ENCODE peak calls at places on chromosomes 16 and 17, in eight cellular contexts. One of them, this sample, is unnamed.

GRCh38 chr17:73833779-73834613 is 189.8 kb upstream of the SDK2 start:
- DNase-seq in caudate nucleus: no peak
- DNase-seq in activated T-cell treated with anti-CD3 and anti-CD28 coated beads for 1 hour: no peak
- DNase-seq in memory B cell: no peak
- DNase-seq in left colon: no peak
- DNase-seq in DMS53: no peak
- DNase-seq in dorsolateral prefrontal cortex: no peak
- DNase-seq in HFFc6: no peak
- DNase-seq in this sample: no peak

GRCh38 chr17:71361691-71362450 is 758.9 kb upstream of the SOX9 start:
- DNase-seq in caudate nucleus: no peak
- DNase-seq in activated T-cell treated with anti-CD3 and anti-CD28 coated beads for 1 hour: no peak
- DNase-seq in memory B cell: no peak
- DNase-seq in left colon: no peak
- DNase-seq in DMS53: no peak
- DNase-seq in dorsolateral prefrontal cortex: no peak
- DNase-seq in HFFc6: no peak
- DNase-seq in this sample: no peak

GRCh38 chr16:79897444-79898146 is 297.1 kb upstream of the MAF start:
- DNase-seq in caudate nucleus: no peak
- DNase-seq in activated T-cell treated with anti-CD3 and anti-CD28 coated beads for 1 hour: no peak
- DNase-seq in memory B cell: no peak
- DNase-seq in left colon: peak
- DNase-seq in DMS53: no peak
- DNase-seq in dorsolateral prefrontal cortex: no peak
- DNase-seq in HFFc6: no peak
- DNase-seq in this sample: no peak

GRCh38 chr16:65102326-65102725 is 19.5 kb downstream of the CDH11 start:
- DNase-seq in caudate nucleus: no peak
- DNase-seq in activated T-cell treated with anti-CD3 and anti-CD28 coated beads for 1 hour: no peak
- DNase-seq in memory B cell: no peak
- DNase-seq in left colon: peak
- DNase-seq in DMS53: no peak
- DNase-seq in dorsolateral prefrontal cortex: no peak
- DNase-seq in HFFc6: no peak
- DNase-seq in this sample: no peak

GRCh38 chr17:30369995-30370394 is 8.7 kb upstream of the CPD start:
- DNase-seq in caudate nucleus: no peak
- DNase-seq in activated T-cell treated with anti-CD3 and anti-CD28 coated beads for 1 hour: no peak
- DNase-seq in memory B cell: no peak
- DNase-seq in left colon: no peak
- DNase-seq in DMS53: peak
- DNase-seq in dorsolateral prefrontal cortex: no peak
- DNase-seq in HFFc6: no peak
- DNase-seq in this sample: no peak

GRCh38 chr16:11254913-11255736 is 879 bp downstream of the SOCS1 start:
- DNase-seq in caudate nucleus: no peak
- DNase-seq in activated T-cell treated with anti-CD3 and anti-CD28 coated beads for 1 hour: peak
- DNase-seq in memory B cell: peak
- DNase-seq in left colon: peak
- DNase-seq in DMS53: peak
- DNase-seq in dorsolateral prefrontal cortex: no peak
- DNase-seq in HFFc6: peak
- DNase-seq in this sample: no peak

GRCh38 chr16:84484579-84485254 is 19.7 kb downstream of the MEAK7 start:
- DNase-seq in caudate nucleus: peak
- DNase-seq in activated T-cell treated with anti-CD3 and anti-CD28 coated beads for 1 hour: no peak
- DNase-seq in memory B cell: no peak
- DNase-seq in left colon: peak
- DNase-seq in DMS53: peak
- DNase-seq in dorsolateral prefrontal cortex: peak
- DNase-seq in HFFc6: no peak
- DNase-seq in this sample: peak

GRCh38 chr16:7524419-7524818 is 191.8 kb downstream of the RBFOX1 start:
- DNase-seq in caudate nucleus: peak
- DNase-seq in activated T-cell treated with anti-CD3 and anti-CD28 coated beads for 1 hour: no peak
- DNase-seq in memory B cell: no peak
- DNase-seq in left colon: no peak
- DNase-seq in DMS53: no peak
- DNase-seq in dorsolateral prefrontal cortex: no peak
- DNase-seq in HFFc6: no peak
- DNase-seq in this sample: no peak

GRCh38 chr17:39688945-39689344 is 1.1 kb upstream of the PGAP3 start:
- DNase-seq in caudate nucleus: no peak
- DNase-seq in activated T-cell treated with anti-CD3 and anti-CD28 coated beads for 1 hour: no peak
- DNase-seq in memory B cell: no peak
- DNase-seq in left colon: no peak
- DNase-seq in DMS53: no peak
- DNase-seq in dorsolateral prefrontal cortex: no peak
- DNase-seq in HFFc6: no peak
- DNase-seq in this sample: no peak

GRCh38 chr16:11354733-11355574 is 9.7 kb downstream of the RMI2 start:
- DNase-seq in caudate nucleus: no peak
- DNase-seq in activated T-cell treated with anti-CD3 and anti-CD28 coated beads for 1 hour: peak
- DNase-seq in memory B cell: peak
- DNase-seq in left colon: no peak
- DNase-seq in DMS53: no peak
- DNase-seq in dorsolateral prefrontal cortex: no peak
- DNase-seq in HFFc6: no peak
- DNase-seq in this sample: peak

GRCh38 chr16:64964126-64964540 is 157.7 kb downstream of the CDH11 start:
- DNase-seq in caudate nucleus: no peak
- DNase-seq in activated T-cell treated with anti-CD3 and anti-CD28 coated beads for 1 hour: no peak
- DNase-seq in memory B cell: no peak
- DNase-seq in left colon: no peak
- DNase-seq in DMS53: peak
- DNase-seq in dorsolateral prefrontal cortex: no peak
- DNase-seq in HFFc6: peak
- DNase-seq in this sample: no peak

GRCh38 chr16:54054237-54054780 is 232.3 kb downstream of the IRX3 start:
- DNase-seq in caudate nucleus: no peak
- DNase-seq in activated T-cell treated with anti-CD3 and anti-CD28 coated beads for 1 hour: no peak
- DNase-seq in memory B cell: no peak
- DNase-seq in left colon: no peak
- DNase-seq in DMS53: no peak
- DNase-seq in dorsolateral prefrontal cortex: no peak
- DNase-seq in HFFc6: no peak
- DNase-seq in this sample: no peak

GRCh38 chr16:68272501-68273209 is 8.3 kb downstream of the SLC7A6 start:
- DNase-seq in caudate nucleus: no peak
- DNase-seq in activated T-cell treated with anti-CD3 and anti-CD28 coated beads for 1 hour: peak
- DNase-seq in memory B cell: no peak
- DNase-seq in left colon: peak
- DNase-seq in DMS53: peak
- DNase-seq in dorsolateral prefrontal cortex: no peak
- DNase-seq in HFFc6: no peak
- DNase-seq in this sample: no peak

GRCh38 chr16:11446566-11447119 is 101.4 kb downstream of the RMI2 start:
- DNase-seq in caudate nucleus: no peak
- DNase-seq in activated T-cell treated with anti-CD3 and anti-CD28 coated beads for 1 hour: no peak
- DNase-seq in memory B cell: no peak
- DNase-seq in left colon: no peak
- DNase-seq in DMS53: peak
- DNase-seq in dorsolateral prefrontal cortex: no peak
- DNase-seq in HFFc6: no peak
- DNase-seq in this sample: no peak

GRCh38 chr17:17303847-17304490 is 796 bp downstream of the NT5M start:
- DNase-seq in caudate nucleus: no peak
- DNase-seq in activated T-cell treated with anti-CD3 and anti-CD28 coated beads for 1 hour: no peak
- DNase-seq in memory B cell: no peak
- DNase-seq in left colon: no peak
- DNase-seq in DMS53: no peak
- DNase-seq in dorsolateral prefrontal cortex: no peak
- DNase-seq in HFFc6: no peak
- DNase-seq in this sample: no peak

GRCh38 chr16:27974896-27975540 is 88.5 kb downstream of the GSG1L start:
- DNase-seq in caudate nucleus: no peak
- DNase-seq in activated T-cell treated with anti-CD3 and anti-CD28 coated beads for 1 hour: no peak
- DNase-seq in memory B cell: no peak
- DNase-seq in left colon: no peak
- DNase-seq in DMS53: no peak
- DNase-seq in dorsolateral prefrontal cortex: no peak
- DNase-seq in HFFc6: no peak
- DNase-seq in this sample: no peak

GRCh38 chr17:38451840-38452529 is 23.7 kb downstream of the ARHGAP23 start:
- DNase-seq in caudate nucleus: no peak
- DNase-seq in activated T-cell treated with anti-CD3 and anti-CD28 coated beads for 1 hour: no peak
- DNase-seq in memory B cell: no peak
- DNase-seq in left colon: peak
- DNase-seq in DMS53: no peak
- DNase-seq in dorsolateral prefrontal cortex: no peak
- DNase-seq in HFFc6: peak
- DNase-seq in this sample: peak

GRCh38 chr17:34314279-34314678 is 5.0 kb upstream of the CCL8 start:
- DNase-seq in caudate nucleus: no peak
- DNase-seq in activated T-cell treated with anti-CD3 and anti-CD28 coated beads for 1 hour: no peak
- DNase-seq in memory B cell: no peak
- DNase-seq in left colon: no peak
- DNase-seq in DMS53: no peak
- DNase-seq in dorsolateral prefrontal cortex: no peak
- DNase-seq in HFFc6: no peak
- DNase-seq in this sample: no peak

GRCh38 chr17:50051082-50051576 is 4.8 kb upstream of the ITGA3 start:
- DNase-seq in caudate nucleus: no peak
- DNase-seq in activated T-cell treated with anti-CD3 and anti-CD28 coated beads for 1 hour: peak
- DNase-seq in memory B cell: no peak
- DNase-seq in left colon: no peak
- DNase-seq in DMS53: peak
- DNase-seq in dorsolateral prefrontal cortex: no peak
- DNase-seq in HFFc6: peak
- DNase-seq in this sample: no peak

GRCh38 chr17:80995131-80995530 is 3.5 kb downstream of the CHMP6 start:
- DNase-seq in caudate nucleus: no peak
- DNase-seq in activated T-cell treated with anti-CD3 and anti-CD28 coated beads for 1 hour: no peak
- DNase-seq in memory B cell: no peak
- DNase-seq in left colon: no peak
- DNase-seq in DMS53: no peak
- DNase-seq in dorsolateral prefrontal cortex: no peak
- DNase-seq in HFFc6: no peak
- DNase-seq in this sample: no peak

GRCh38 chr17:78176548-78177025 is 8.2 kb downstream of the SYNGR2 start:
- DNase-seq in caudate nucleus: peak
- DNase-seq in activated T-cell treated with anti-CD3 and anti-CD28 coated beads for 1 hour: peak
- DNase-seq in memory B cell: peak
- DNase-seq in left colon: peak
- DNase-seq in DMS53: peak
- DNase-seq in dorsolateral prefrontal cortex: peak
- DNase-seq in HFFc6: peak
- DNase-seq in this sample: peak

GRCh38 chr16:23155445-23156049 is 6.3 kb upstream of the USP31 start:
- DNase-seq in caudate nucleus: no peak
- DNase-seq in activated T-cell treated with anti-CD3 and anti-CD28 coated beads for 1 hour: no peak
- DNase-seq in memory B cell: no peak
- DNase-seq in left colon: peak
- DNase-seq in DMS53: peak
- DNase-seq in dorsolateral prefrontal cortex: no peak
- DNase-seq in HFFc6: no peak
- DNase-seq in this sample: no peak

GRCh38 chr17:14143678-14144077 is 74.4 kb downstream of the COX10 start:
- DNase-seq in caudate nucleus: no peak
- DNase-seq in activated T-cell treated with anti-CD3 and anti-CD28 coated beads for 1 hour: no peak
- DNase-seq in memory B cell: no peak
- DNase-seq in left colon: peak
- DNase-seq in DMS53: peak
- DNase-seq in dorsolateral prefrontal cortex: no peak
- DNase-seq in HFFc6: no peak
- DNase-seq in this sample: no peak

GRCh38 chr17:68461589-68461988 is 4.3 kb upstream of the WIPI1 start:
- DNase-seq in caudate nucleus: no peak
- DNase-seq in activated T-cell treated with anti-CD3 and anti-CD28 coated beads for 1 hour: no peak
- DNase-seq in memory B cell: no peak
- DNase-seq in left colon: no peak
- DNase-seq in DMS53: peak
- DNase-seq in dorsolateral prefrontal cortex: no peak
- DNase-seq in HFFc6: no peak
- DNase-seq in this sample: no peak

GRCh38 chr17:17191346-17191792 is 14.8 kb downstream of the PLD6 start:
- DNase-seq in caudate nucleus: no peak
- DNase-seq in activated T-cell treated with anti-CD3 and anti-CD28 coated beads for 1 hour: no peak
- DNase-seq in memory B cell: no peak
- DNase-seq in left colon: no peak
- DNase-seq in DMS53: no peak
- DNase-seq in dorsolateral prefrontal cortex: no peak
- DNase-seq in HFFc6: peak
- DNase-seq in this sample: no peak

GRCh38 chr16:24819462-24820040 is 26.2 kb upstream of the SLC5A11 start:
- DNase-seq in caudate nucleus: no peak
- DNase-seq in activated T-cell treated with anti-CD3 and anti-CD28 coated beads for 1 hour: no peak
- DNase-seq in memory B cell: no peak
- DNase-seq in left colon: no peak
- DNase-seq in DMS53: no peak
- DNase-seq in dorsolateral prefrontal cortex: no peak
- DNase-seq in HFFc6: no peak
- DNase-seq in this sample: no peak

GRCh38 chr16:84763164-84763563 is 56.6 kb upstream of the CRISPLD2 start:
- DNase-seq in caudate nucleus: no peak
- DNase-seq in activated T-cell treated with anti-CD3 and anti-CD28 coated beads for 1 hour: no peak
- DNase-seq in memory B cell: no peak
- DNase-seq in left colon: no peak
- DNase-seq in DMS53: no peak
- DNase-seq in dorsolateral prefrontal cortex: no peak
- DNase-seq in HFFc6: no peak
- DNase-seq in this sample: no peak

GRCh38 chr16:1271380-1271749 is 15.5 kb downstream of the TPSD1 start:
- DNase-seq in caudate nucleus: no peak
- DNase-seq in activated T-cell treated with anti-CD3 and anti-CD28 coated beads for 1 hour: no peak
- DNase-seq in memory B cell: no peak
- DNase-seq in left colon: no peak
- DNase-seq in DMS53: peak
- DNase-seq in dorsolateral prefrontal cortex: no peak
- DNase-seq in HFFc6: no peak
- DNase-seq in this sample: no peak

GRCh38 chr17:64057701-64058263 is 37.3 kb upstream of the ICAM2 start:
- DNase-seq in caudate nucleus: no peak
- DNase-seq in activated T-cell treated with anti-CD3 and anti-CD28 coated beads for 1 hour: no peak
- DNase-seq in memory B cell: no peak
- DNase-seq in left colon: no peak
- DNase-seq in DMS53: no peak
- DNase-seq in dorsolateral prefrontal cortex: no peak
- DNase-seq in HFFc6: peak
- DNase-seq in this sample: no peak

GRCh38 chr17:50211249-50212120 is 10.1 kb upstream of the COL1A1 start:
- DNase-seq in caudate nucleus: no peak
- DNase-seq in activated T-cell treated with anti-CD3 and anti-CD28 coated beads for 1 hour: no peak
- DNase-seq in memory B cell: no peak
- DNase-seq in left colon: no peak
- DNase-seq in DMS53: no peak
- DNase-seq in dorsolateral prefrontal cortex: no peak
- DNase-seq in HFFc6: peak
- DNase-seq in this sample: no peak

GRCh38 chr17:71699907-71700306 is 420.9 kb upstream of the SOX9 start:
- DNase-seq in caudate nucleus: no peak
- DNase-seq in activated T-cell treated with anti-CD3 and anti-CD28 coated beads for 1 hour: no peak
- DNase-seq in memory B cell: no peak
- DNase-seq in left colon: no peak
- DNase-seq in DMS53: no peak
- DNase-seq in dorsolateral prefrontal cortex: no peak
- DNase-seq in HFFc6: no peak
- DNase-seq in this sample: no peak

GRCh38 chr16:1772362-1772907 is at the start of gene EME2:
- DNase-seq in caudate nucleus: no peak
- DNase-seq in activated T-cell treated with anti-CD3 and anti-CD28 coated beads for 1 hour: peak
- DNase-seq in memory B cell: no peak
- DNase-seq in left colon: peak
- DNase-seq in DMS53: peak
- DNase-seq in dorsolateral prefrontal cortex: peak
- DNase-seq in HFFc6: peak
- DNase-seq in this sample: peak

GRCh38 chr16:88747588-88748301 is 37.3 kb downstream of the PIEZO1 start:
- DNase-seq in caudate nucleus: no peak
- DNase-seq in activated T-cell treated with anti-CD3 and anti-CD28 coated beads for 1 hour: no peak
- DNase-seq in memory B cell: no peak
- DNase-seq in left colon: peak
- DNase-seq in DMS53: peak
- DNase-seq in dorsolateral prefrontal cortex: no peak
- DNase-seq in HFFc6: no peak
- DNase-seq in this sample: peak

GRCh38 chr17:80177986-80178590 is 8.3 kb downstream of the CARD14 start:
- DNase-seq in caudate nucleus: no peak
- DNase-seq in activated T-cell treated with anti-CD3 and anti-CD28 coated beads for 1 hour: no peak
- DNase-seq in memory B cell: no peak
- DNase-seq in left colon: peak
- DNase-seq in DMS53: no peak
- DNase-seq in dorsolateral prefrontal cortex: no peak
- DNase-seq in HFFc6: no peak
- DNase-seq in this sample: no peak

This sample was measured in Kasumi-1.